ENCODE peak calls at places on chromosomes 13 and 19, in four cellular contexts. O, G, B and Y are unnamed samples.

GRCh38 chr19:3387645-3388589 is 21.5 kb downstream of the NFIC start:
- DNase-seq in O (no peak), G (no peak), B (no peak), Y (no peak)

GRCh38 chr13:110338441-110339101 is 31.5 kb downstream of the COL4A2 start:
- DNase-seq in O (no peak), G (no peak), B (no peak), Y (no peak)

GRCh38 chr19:54299515-54299914 is 13.5 kb downstream of the LILRA5 start:
- DNase-seq in O (no peak), G (no peak), B (no peak), Y (no peak)

GRCh38 chr19:1177322-1178114 is 3.5 kb upstream of the SBNO2 start:
- DNase-seq in O (no peak), G (no peak), B (no peak), Y (no peak)

GRCh38 chr13:41311607-41312500 is 787 bp downstream of the NAA16 start:
- DNase-seq in O (no peak), G (peak), B (peak), Y (peak)

GRCh38 chr19:51317381-51317780 is 5.9 kb downstream of the IGLON5 start:
- DNase-seq in O (no peak), G (no peak), B (no peak), Y (no peak)

GRCh38 chr19:42225718-42226292 is 5.7 kb downstream of the ZNF526 start:
- DNase-seq in O (no peak), G (no peak), B (no peak), Y (no peak)

GRCh38 chr13:113616281-113616906 is 31.8 kb downstream of the TFDP1 start:
- DNase-seq in O (no peak), G (no peak), B (no peak), Y (no peak)

GRCh38 chr13:73258396-73258795 is 199.6 kb downstream of the KLF5 start:
- DNase-seq in O (no peak), G (no peak), B (no peak), Y (no peak)

GRCh38 chr13:40477623-40478608 is 188.5 kb downstream of the FOXO1 start:
- DNase-seq in O (no peak), G (no peak), B (peak), Y (no peak)

GRCh38 chr13:43136940-43137574 is 113.7 kb downstream of the DNAJC15 start:
- DNase-seq in O (no peak), G (no peak), B (peak), Y (no peak)

GRCh38 chr13:113408562-113408961 is 44.6 kb upstream of the GRTP1 start:
- DNase-seq in O (no peak), G (no peak), B (no peak), Y (no peak)

GRCh38 chr19:58181902-58182576 is 822 bp upstream of the ZNF274 start:
- DNase-seq in O (no peak), G (peak), B (peak), Y (peak)

GRCh38 chr13:24746618-24747247 is 17.2 kb upstream of the RNF17 start:
- DNase-seq in O (no peak), G (no peak), B (no peak), Y (no peak)

GRCh38 chr19:800360-801029 is 3.2 kb downstream of the PTBP1 start:
- DNase-seq in O (no peak), G (no peak), B (peak), Y (no peak)

GRCh38 chr13:48400090-48400694 is 12.7 kb downstream of the LPAR6 start:
- DNase-seq in O (no peak), G (no peak), B (peak), Y (no peak)
- TF ChIP-seq BHLHE40 in O (no peak), G (no peak), B (no peak), Y (no peak)

GRCh38 chr19:19463348-19464117 is 51.8 kb downstream of the TSSK6 start:
- DNase-seq in O (no peak), G (no peak), B (no peak), Y (no peak)
- TF ChIP-seq FOXK2 in O (no peak), G (no peak), B (no peak), Y (no peak)

DNA sequence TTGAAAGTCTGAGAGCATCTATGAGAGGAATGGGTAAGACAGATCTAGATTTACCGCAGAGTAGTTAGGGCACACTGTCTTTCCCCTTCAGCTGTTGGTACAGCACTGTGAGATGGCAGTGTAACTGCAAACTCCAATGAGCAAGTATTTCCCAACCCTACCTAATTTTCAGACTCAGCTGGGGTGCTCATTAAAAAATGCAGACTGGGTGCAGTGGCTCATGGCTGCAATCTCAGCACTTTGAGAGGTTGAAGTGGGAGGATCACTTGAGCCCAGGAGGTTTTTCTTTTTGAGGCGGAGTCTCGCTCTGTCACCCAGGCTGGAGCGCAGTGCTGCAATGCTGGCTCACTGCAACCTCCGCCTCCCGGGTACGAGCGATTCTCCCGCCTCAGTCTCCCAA is 12.6 kb downstream of the QPCTL start:
- DNase-seq in O (no peak), G (no peak), B (no peak), Y (no peak)
- TF ChIP-seq FOXM1 in O (no peak), G (no peak), B (no peak), Y (no peak)

GRCh38 chr13:50584856-50585580 is 258.5 kb downstream of the DLEU7 start:
- DNase-seq in O (no peak), G (no peak), B (no peak), Y (no peak)

GRCh38 chr13:50577806-50578205 is 265.7 kb downstream of the DLEU7 start:
- DNase-seq in O (no peak), G (no peak), B (no peak), Y (no peak)

GRCh38 chr13:50581586-50582196 is 261.8 kb downstream of the DLEU7 start:
- DNase-seq in O (no peak), G (no peak), B (no peak), Y (no peak)

GRCh38 chr13:50576156-50576555 is 267.3 kb downstream of the DLEU7 start:
- DNase-seq in O (no peak), G (no peak), B (no peak), Y (no peak)

GRCh38 chr13:50580684-50581305 is 262.7 kb downstream of the DLEU7 start:
- DNase-seq in O (no peak), G (no peak), B (no peak), Y (no peak)
- TF ChIP-seq BHLHE40 in O (no peak), G (no peak), B (no peak), Y (no peak)

GRCh38 chr19:14089412-14089661 is 1.2 kb downstream of the SAMD1 start:
- DNase-seq in O (no peak), G (no peak), B (no peak), Y (no peak)
- TF ChIP-seq FOXK2 in O (no peak), G (no peak), B (no peak), Y (no peak)

DNA sequence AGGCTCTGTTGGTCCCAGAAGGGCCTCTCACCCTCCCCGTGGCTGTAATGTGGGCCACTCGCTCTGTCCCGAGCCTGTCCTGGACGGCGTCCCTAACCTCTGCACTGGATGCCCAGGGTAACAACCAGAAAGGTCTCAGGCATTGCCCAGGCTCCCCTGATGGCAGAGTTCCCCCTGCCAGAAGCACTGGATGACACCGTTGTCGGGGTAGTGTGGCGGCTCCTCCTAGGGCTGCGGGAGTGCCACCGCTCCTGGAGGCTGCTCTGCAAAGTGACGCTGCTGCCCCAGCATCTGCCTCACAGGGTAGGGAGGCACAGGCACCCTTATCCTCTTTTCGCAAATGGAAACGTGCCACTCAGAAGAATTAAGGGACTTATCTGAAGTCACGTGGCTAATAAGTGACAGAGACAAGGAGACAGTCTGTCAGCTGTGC is 32.0 kb downstream of the MPHOSPH8 start:
- DNase-seq in O (no peak), G (no peak), B (no peak), Y (no peak)
- TF ChIP-seq FOXM1 in O (no peak), G (no peak), B (no peak), Y (no peak)